ENCODE peak calls at places on chromosomes 6 and 20, in six cellular contexts. Q, V, Z, F, N and S are unnamed samples.

GRCh38 chr6:158474961-158475343 is 84.9 kb upstream of the TMEM181 start:
- DNase-seq in Q (peak), F (no peak), V (peak), Z (no peak), N (no peak), S (no peak)

GRCh38 chr6:119090256-119090655 is 11.8 kb upstream of the FAM184A start:
- DNase-seq in Z (no peak), V (no peak), F (no peak), N (no peak), Q (no peak), S (no peak)

GRCh38 chr6:26232306-26232949 is 132.6 kb upstream of the BTN3A2 start:
- DNase-seq in N (peak), F (no peak), Q (no peak), Z (no peak), V (no peak), S (no peak)

GRCh38 chr20:46657137-46657536 is 5.9 kb upstream of the SLC13A3 start:
- DNase-seq in Z (no peak), V (no peak), F (no peak), Q (no peak), N (peak), S (no peak)

GRCh38 chr6:130583268-130583667 is 217.5 kb downstream of the TMEM200A start:
- DNase-seq in V (no peak), N (no peak), Z (peak), Q (no peak), F (peak), S (no peak)

GRCh38 chr20:64114356-64114971 is 7.1 kb upstream of the NPBWR2 start:
- DNase-seq in Q (no peak), F (peak), Z (no peak), V (no peak), N (no peak), S (no peak)

GRCh38 chr20:63736893-63737689 is 627 bp downstream of the LIME1 start:
- DNase-seq in Q (no peak), F (peak), Z (peak), V (no peak), N (no peak), S (no peak)

GRCh38 chr6:91476000-91476399 is 889.1 kb upstream of the MAP3K7 start:
- DNase-seq in Z (no peak), Q (peak), F (no peak), N (no peak), V (peak), S (no peak)

GRCh38 chr6:39791850-39792500 is at the start of gene DAAM2:
- DNase-seq in V (peak), Q (peak), F (peak), Z (peak), N (peak), S (peak)

GRCh38 chr20:61668064-61668463 is 397.6 kb downstream of the TAF4 start:
- DNase-seq in N (no peak), Z (no peak), Q (no peak), V (no peak), F (no peak), S (no peak)

GRCh38 chr20:41249781-41250281 is 67.7 kb downstream of the ZHX3 start:
- DNase-seq in Q (peak), Z (peak), V (peak), N (peak), F (peak), S (peak)

GRCh38 chr20:31674895-31675827 is 37.4 kb downstream of the COX4I2 start:
- DNase-seq in Z (no peak), F (no peak), V (peak), Q (peak), N (peak), S (no peak)

GRCh38 chr6:147065786-147066185 is 138.4 kb upstream of the STXBP5 start:
- DNase-seq in Q (no peak), Z (no peak), F (no peak), V (no peak), N (no peak), S (no peak)

GRCh38 chr6:147061152-147061551 is 143.1 kb upstream of the STXBP5 start:
- DNase-seq in F (no peak), V (no peak), N (no peak), Q (no peak), Z (no peak), S (no peak)

GRCh38 chr6:147067184-147067583 is 137.0 kb upstream of the STXBP5 start:
- DNase-seq in N (no peak), Q (no peak), Z (no peak), F (no peak), V (no peak), S (no peak)

GRCh38 chr6:147060636-147061035 is 143.6 kb upstream of the STXBP5 start:
- DNase-seq in N (no peak), Z (no peak), Q (no peak), F (no peak), V (no peak), S (no peak)

DNA sequence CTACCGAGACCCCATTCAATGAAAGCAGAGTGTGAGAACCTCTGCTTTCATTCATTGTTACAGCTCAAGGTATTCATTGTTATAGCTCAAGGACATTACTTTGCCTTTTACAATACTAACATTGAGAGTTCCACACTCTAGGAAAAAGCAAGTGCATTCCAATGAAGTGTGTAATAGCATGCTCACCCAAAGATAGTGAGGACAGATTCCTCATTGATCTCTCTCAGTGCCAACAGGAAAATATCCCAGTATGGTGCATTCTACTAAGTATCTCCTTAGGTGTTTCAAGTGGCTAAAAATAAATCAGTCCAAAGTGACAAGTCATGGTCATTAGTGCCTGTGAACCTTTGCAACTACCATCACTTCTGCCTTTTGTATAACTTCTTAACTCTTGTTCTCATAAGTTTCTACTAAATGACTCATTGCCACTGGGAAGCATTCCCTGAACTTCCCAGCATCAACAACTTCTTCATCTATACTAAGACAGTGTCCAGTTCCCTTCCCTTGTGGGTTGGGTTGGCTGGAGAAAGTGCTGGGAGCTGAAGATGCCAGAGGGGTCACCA is 140.7 kb upstream of the STXBP5 start:
- DNase-seq in F (no peak), Z (no peak), N (no peak), Q (peak), V (peak), S (no peak)
- H4K91ac ChIP-seq in F (no peak), Z (no peak), N (no peak), Q (no peak), V (no peak), S (no peak)

DNA sequence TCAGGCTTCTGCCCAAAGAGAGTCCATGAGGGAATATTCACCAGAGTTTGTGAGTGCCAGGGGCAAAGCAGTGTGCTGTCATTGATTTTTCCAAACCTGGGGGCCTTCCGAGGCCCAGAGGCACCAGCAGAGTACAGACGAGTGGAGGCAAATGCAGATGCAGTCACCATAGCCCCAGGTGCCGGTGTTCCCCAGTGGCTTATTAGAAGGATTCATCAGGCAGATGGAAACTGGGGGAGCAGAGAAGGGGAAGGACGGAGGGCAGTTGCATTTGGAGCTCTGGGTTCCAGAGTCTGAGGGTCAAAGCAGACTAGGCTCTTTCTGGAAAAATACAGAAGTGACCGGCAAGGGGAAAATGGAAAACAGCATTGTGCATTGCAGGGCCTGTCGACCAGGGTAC is 184.2 kb downstream of the ANKRD60 start:
- DNase-seq in N (no peak), Q (no peak), F (peak), Z (no peak), V (no peak), S (no peak)
- H4K91ac ChIP-seq in N (no peak), Q (no peak), F (no peak), Z (no peak), V (no peak), S (no peak)

GRCh38 chr6:169454204-169454871 is 200.7 kb upstream of the THBS2 start:
- DNase-seq in Z (no peak), F (no peak), Q (peak), V (peak), N (peak), S (no peak)
- H4K91ac ChIP-seq in Z (no peak), F (no peak), Q (peak), V (no peak), N (no peak), S (no peak)

GRCh38 chr20:39700527-39700926 is 738.4 kb downstream of the DHX35 start:
- DNase-seq in V (no peak), N (no peak), F (no peak), Q (no peak), Z (no peak), S (no peak)

GRCh38 chr20:39702716-39703349 is 740.7 kb downstream of the DHX35 start:
- DNase-seq in N (no peak), Z (no peak), Q (no peak), V (no peak), F (no peak), S (no peak)

GRCh38 chr20:39698706-39699211 is 736.6 kb downstream of the DHX35 start:
- DNase-seq in Q (no peak), N (no peak), V (no peak), F (no peak), Z (no peak), S (no peak)

DNA sequence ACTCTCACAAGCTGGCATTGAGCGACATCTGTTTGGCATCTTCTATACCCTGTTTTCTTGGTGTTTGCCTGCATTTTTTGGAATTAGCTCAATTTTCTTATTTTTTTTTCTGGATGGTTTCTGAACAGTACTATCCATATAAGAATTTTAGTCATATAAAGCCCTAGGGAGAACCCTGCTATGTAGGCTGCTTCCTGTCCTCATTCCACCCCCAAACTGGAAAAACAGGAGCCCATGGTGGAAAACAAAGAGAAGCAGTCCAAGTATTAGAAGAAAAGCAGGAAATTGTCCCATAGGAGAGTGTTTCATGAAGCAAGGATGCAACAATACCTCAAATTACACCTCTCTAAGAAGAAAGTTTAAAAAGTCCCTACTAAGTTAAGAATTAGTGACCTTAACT is 737.2 kb downstream of the DHX35 start:
- DNase-seq in V (no peak), N (no peak), F (no peak), Q (no peak), Z (no peak), S (no peak)
- H4K91ac ChIP-seq in V (no peak), N (no peak), F (no peak), Q (no peak), Z (no peak), S (no peak)